ENCODE peak calls at places on chromosomes 4 and X, in seven cellular contexts. One of them, this sample, is unnamed.

GRCh38 chrX:2828404-2829065 is at the start of gene GYG2:
- DNase-seq in T-helper 22 cell: no peak
- DNase-seq in astrocyte of the cerebellum: peak
- DNase-seq in activated naive CD4-positive, alpha-beta T cell treated with anti-CD3 and anti-CD28 coated beads for 36 hours: no peak
- DNase-seq in NCI-H2107: no peak
- DNase-seq in EL: peak
- DNase-seq in SW480: no peak
- DNase-seq in this sample: no peak

GRCh38 chrX:136646602-136647239 is 1.2 kb upstream of the CD40LG start:
- DNase-seq in T-helper 22 cell: peak
- DNase-seq in astrocyte of the cerebellum: no peak
- DNase-seq in activated naive CD4-positive, alpha-beta T cell treated with anti-CD3 and anti-CD28 coated beads for 36 hours: peak
- DNase-seq in NCI-H2107: no peak
- DNase-seq in EL: no peak
- DNase-seq in SW480: no peak
- DNase-seq in this sample: no peak

GRCh38 chrX:114152130-114152529 is 431.8 kb upstream of the HTR2C start:
- DNase-seq in T-helper 22 cell: no peak
- DNase-seq in astrocyte of the cerebellum: no peak
- DNase-seq in activated naive CD4-positive, alpha-beta T cell treated with anti-CD3 and anti-CD28 coated beads for 36 hours: no peak
- DNase-seq in NCI-H2107: no peak
- DNase-seq in EL: peak
- DNase-seq in SW480: no peak
- DNase-seq in this sample: no peak

GRCh38 chr4:108210989-108211725 is 42.4 kb upstream of the LEF1 start:
- DNase-seq in T-helper 22 cell: no peak
- DNase-seq in astrocyte of the cerebellum: no peak
- DNase-seq in activated naive CD4-positive, alpha-beta T cell treated with anti-CD3 and anti-CD28 coated beads for 36 hours: no peak
- DNase-seq in NCI-H2107: no peak
- DNase-seq in EL: peak
- DNase-seq in SW480: no peak
- DNase-seq in this sample: no peak

GRCh38 chr4:119750771-119751170 is 122.2 kb upstream of the PDE5A start:
- DNase-seq in T-helper 22 cell: no peak
- DNase-seq in astrocyte of the cerebellum: peak
- DNase-seq in activated naive CD4-positive, alpha-beta T cell treated with anti-CD3 and anti-CD28 coated beads for 36 hours: no peak
- DNase-seq in NCI-H2107: no peak
- DNase-seq in EL: peak
- DNase-seq in SW480: no peak
- DNase-seq in this sample: no peak

GRCh38 chr4:113682730-113683129 is 78.8 kb downstream of the CAMK2D start:
- DNase-seq in T-helper 22 cell: no peak
- DNase-seq in astrocyte of the cerebellum: no peak
- DNase-seq in activated naive CD4-positive, alpha-beta T cell treated with anti-CD3 and anti-CD28 coated beads for 36 hours: no peak
- DNase-seq in NCI-H2107: no peak
- DNase-seq in EL: peak
- DNase-seq in SW480: no peak
- DNase-seq in this sample: no peak

GRCh38 chrX:96432647-96433046 is 252.0 kb upstream of the DIAPH2 start:
- DNase-seq in T-helper 22 cell: no peak
- DNase-seq in astrocyte of the cerebellum: no peak
- DNase-seq in activated naive CD4-positive, alpha-beta T cell treated with anti-CD3 and anti-CD28 coated beads for 36 hours: no peak
- DNase-seq in NCI-H2107: no peak
- DNase-seq in EL: peak
- DNase-seq in SW480: no peak
- DNase-seq in this sample: no peak

GRCh38 chr4:80138556-80139538 is 58.5 kb upstream of the PRDM8 start:
- DNase-seq in T-helper 22 cell: peak
- DNase-seq in astrocyte of the cerebellum: peak
- DNase-seq in activated naive CD4-positive, alpha-beta T cell treated with anti-CD3 and anti-CD28 coated beads for 36 hours: peak
- DNase-seq in NCI-H2107: no peak
- DNase-seq in EL: peak
- DNase-seq in SW480: no peak
- DNase-seq in this sample: no peak

GRCh38 chr4:73434311-73434710 is 1.7 kb upstream of the AFP start:
- DNase-seq in T-helper 22 cell: no peak
- DNase-seq in astrocyte of the cerebellum: no peak
- DNase-seq in activated naive CD4-positive, alpha-beta T cell treated with anti-CD3 and anti-CD28 coated beads for 36 hours: no peak
- DNase-seq in NCI-H2107: no peak
- DNase-seq in EL: no peak
- DNase-seq in SW480: peak
- DNase-seq in this sample: no peak

GRCh38 chr4:105058177-105058812 is 88.4 kb upstream of the TET2 start:
- DNase-seq in T-helper 22 cell: no peak
- DNase-seq in astrocyte of the cerebellum: peak
- DNase-seq in activated naive CD4-positive, alpha-beta T cell treated with anti-CD3 and anti-CD28 coated beads for 36 hours: peak
- DNase-seq in NCI-H2107: no peak
- DNase-seq in EL: peak
- DNase-seq in SW480: no peak
- DNase-seq in this sample: no peak

This sample was measured in brain pericyte.